ENCODE peak calls at places on chromosomes 3 and 15, in seven cellular contexts. C is cardiac muscle cell, J is transverse colon, S is heart left ventricle, M is colonic mucosa, D is mucosa of descending colon, T is DND-41. Y is an unnamed sample. For H3K36me3, the result is how much of the 10 kb centered on the place peaks cover.

GRCh38 chr3:54915976-54916375 is 11.9 kb downstream of the LRTM1 start:
- DNase-seq in S (no peak), D (no peak), J (no peak), T (no peak), C (no peak), M (no peak), Y (no peak)

GRCh38 chr3:188946837-188947236 is 224.9 kb upstream of the TPRG1 start:
- DNase-seq in S (no peak), D (no peak), C (peak), T (no peak), M (no peak), J (no peak), Y (no peak)

GRCh38 chr3:195690951-195691350 is 29.8 kb upstream of the MUC20 start:
- DNase-seq in D (no peak), S (no peak), T (no peak), J (no peak), C (no peak), M (no peak), Y (no peak)

GRCh38 chr3:38121832-38122461 is 15.0 kb downstream of the ACAA1 start:
- DNase-seq in T (no peak), D (peak), M (no peak), S (no peak), J (no peak), C (no peak), Y (peak)

GRCh38 chr3:104989878-104990277 is 376.8 kb upstream of the ALCAM start:
- DNase-seq in D (no peak), C (no peak), M (no peak), S (no peak), T (no peak), J (no peak), Y (no peak)

GRCh38 chr3:112811150-112811884 is 35.3 kb downstream of the CD200R1L start:
- DNase-seq in T (no peak), M (peak), D (no peak), S (peak), J (no peak), C (peak), Y (no peak)

GRCh38 chr15:51702710-51703109 is 21.4 kb downstream of the SCG3 start:
- DNase-seq in D (no peak), J (no peak), M (no peak), S (no peak), C (no peak), T (no peak), Y (no peak)

GRCh38 chr15:66821307-66821706 is 119.3 kb downstream of the SMAD6 start:
- DNase-seq in D (no peak), M (no peak), T (no peak), C (no peak), S (no peak), J (no peak), Y (no peak)

GRCh38 chr3:23113455-23114171 is 89.5 kb upstream of the UBE2E2 start:
- DNase-seq in S (no peak), T (no peak), M (no peak), J (no peak), C (peak), D (no peak), Y (no peak)

GRCh38 chr3:78856164-78856563 is 911.6 kb downstream of the ROBO1 start:
- DNase-seq in D (no peak), S (no peak), M (no peak), J (no peak), C (no peak), T (no peak), Y (no peak)

GRCh38 chr3:107392549-107393165 is 15.4 kb downstream of the CCDC54 start:
- DNase-seq in J (no peak), C (peak), S (no peak), M (no peak), D (no peak), T (no peak), Y (no peak)

GRCh38 chr3:56347219-56347871 is 120.9 kb downstream of the ERC2 start:
- DNase-seq in M (peak), C (peak), D (no peak), J (peak), S (no peak), T (peak), Y (peak)

GRCh38 chr15:83305696-83306291 is 21.3 kb upstream of the BNC1 start:
- DNase-seq in C (peak), D (no peak), M (no peak), S (no peak), J (no peak), T (no peak), Y (peak)

GRCh38 chr15:48467801-48468200 is 136.6 kb downstream of the DUT start:
- DNase-seq in D (no peak), M (no peak), C (no peak), S (no peak), T (no peak), J (no peak), Y (no peak)

GRCh38 chr3:55163421-55163820 is 235.6 kb upstream of the LRTM1 start:
- DNase-seq in D (no peak), T (no peak), S (no peak), M (no peak), J (no peak), C (no peak), Y (no peak)

GRCh38 chr3:2511356-2511755 is 412.7 kb downstream of the CNTN4 start:
- DNase-seq in M (no peak), T (no peak), C (no peak), S (no peak), D (no peak), J (no peak), Y (no peak)

GRCh38 chr3:113261996-113262665 is 50.8 kb downstream of the BOC start:
- DNase-seq in C (peak), D (no peak), S (no peak), T (no peak), J (no peak), M (no peak), Y (no peak)

GRCh38 chr3:10015476-10015904 is 10.7 kb upstream of the FANCD2 start:
- DNase-seq in C (peak), D (peak), T (no peak), J (peak), M (peak), S (peak), Y (no peak)

GRCh38 chr3:140250010-140250825 is 315.2 kb downstream of the CLSTN2 start:
- DNase-seq in T (no peak), J (no peak), S (peak), C (no peak), D (no peak), M (no peak), Y (no peak)

GRCh38 chr3:136343873-136344281 is 93.7 kb downstream of the PCCB start:
- DNase-seq in C (peak), D (peak), M (peak), T (no peak), S (peak), J (peak), Y (no peak)

GRCh38 chr3:50158747-50159146 is 3.6 kb downstream of the SEMA3F start:
- DNase-seq in C (no peak), T (no peak), S (no peak), D (no peak), J (no peak), M (no peak), Y (no peak)
- H3K36me3 ChIP-seq in C (under half), T (under half), S (under half), D (under half), J (under half), M (under half), Y (under half)

DNA sequence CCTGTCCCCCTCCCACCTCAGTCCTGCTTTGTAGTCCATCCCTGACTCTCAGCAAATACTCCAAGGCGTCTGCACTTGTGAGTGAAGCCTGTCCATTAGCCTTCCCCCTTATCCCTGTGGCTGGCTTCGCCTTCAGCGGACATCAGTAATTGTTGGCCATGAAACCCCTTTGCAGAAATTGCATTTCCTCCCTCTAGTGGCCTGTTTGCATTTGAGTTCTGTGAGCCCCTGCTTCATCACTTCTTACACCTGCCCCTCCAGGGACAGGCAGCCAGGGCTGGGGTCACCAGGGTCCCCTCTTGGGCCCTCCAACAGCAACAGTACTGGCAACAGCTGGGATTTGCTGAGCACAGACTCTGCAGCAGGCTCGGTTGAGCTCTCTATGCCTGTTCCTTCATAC is 9.0 kb upstream of the LRRK1 start:
- DNase-seq in S (no peak), T (no peak), M (no peak), C (no peak), J (no peak), D (no peak), Y (peak)
- H3K36me3 ChIP-seq in S (under half), T (under half), M (under half), C (under half), J (under half), D (under half), Y (under half)

GRCh38 chr15:90790057-90790456 is 72.9 kb downstream of the BLM start:
- DNase-seq in T (no peak), C (no peak), M (no peak), S (no peak), D (no peak), J (no peak), Y (no peak)
- H3K36me3 ChIP-seq in T (half or more), C (under half), M (under half), S (under half), D (under half), J (under half), Y (under half)

GRCh38 chr3:30855390-30855789 is 39.1 kb downstream of the GADL1 start:
- DNase-seq in J (no peak), C (no peak), S (no peak), T (no peak), D (no peak), M (no peak), Y (no peak)

GRCh38 chr3:30847589-30847988 is 46.9 kb downstream of the GADL1 start:
- DNase-seq in M (no peak), S (no peak), D (no peak), C (no peak), J (no peak), T (no peak), Y (no peak)

GRCh38 chr3:30848093-30848779 is 46.2 kb downstream of the GADL1 start:
- DNase-seq in C (no peak), M (no peak), D (no peak), T (no peak), S (no peak), J (no peak), Y (no peak)

DNA sequence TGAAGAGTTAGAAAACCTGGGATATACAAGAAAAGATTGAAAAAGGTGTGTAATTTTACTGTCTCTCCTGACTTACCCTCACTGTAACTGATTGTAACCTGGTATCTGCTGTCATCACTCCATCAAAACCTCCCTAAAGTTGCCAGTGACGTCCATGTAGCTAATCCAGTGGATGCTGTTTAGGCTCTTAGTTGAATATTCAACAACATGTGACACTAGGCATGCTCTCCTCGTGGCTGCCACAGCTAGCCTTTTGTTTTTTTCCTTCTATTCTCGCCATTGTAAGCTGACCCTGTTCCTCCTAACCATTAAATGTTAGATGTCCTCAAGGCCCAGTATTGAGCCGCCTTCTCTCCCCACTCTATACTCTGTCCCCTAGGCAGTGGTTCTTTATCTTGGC is 41.6 kb downstream of the GADL1 start:
- DNase-seq in C (no peak), D (no peak), M (no peak), T (no peak), J (no peak), S (no peak), Y (no peak)
- H3K36me3 ChIP-seq in C (under half), D (under half), M (under half), T (under half), J (under half), S (under half), Y (under half)

DNA sequence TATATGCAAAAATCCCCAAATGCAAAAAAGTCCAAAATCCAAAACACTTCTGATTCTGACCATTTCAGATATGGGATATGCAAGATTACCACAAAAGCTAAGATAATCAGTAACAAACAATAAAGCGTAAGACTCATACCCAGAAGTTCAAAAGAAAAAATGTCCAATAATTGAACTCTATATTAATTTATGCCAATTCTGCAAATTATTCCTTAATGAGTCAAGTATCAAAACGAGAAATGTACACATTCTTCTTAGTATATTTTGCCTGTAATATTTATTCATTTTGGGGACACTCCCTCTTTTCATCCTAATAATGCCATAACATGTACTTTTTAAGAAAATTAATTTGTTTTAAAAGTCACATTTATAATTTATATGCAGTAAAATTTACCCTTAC is 37.1 kb downstream of the DENND6A start:
- DNase-seq in T (no peak), S (no peak), C (no peak), J (no peak), D (no peak), M (no peak), Y (no peak)
- H3K36me3 ChIP-seq in T (half or more), S (under half), C (under half), J (under half), D (under half), M (under half), Y (under half)

DNA sequence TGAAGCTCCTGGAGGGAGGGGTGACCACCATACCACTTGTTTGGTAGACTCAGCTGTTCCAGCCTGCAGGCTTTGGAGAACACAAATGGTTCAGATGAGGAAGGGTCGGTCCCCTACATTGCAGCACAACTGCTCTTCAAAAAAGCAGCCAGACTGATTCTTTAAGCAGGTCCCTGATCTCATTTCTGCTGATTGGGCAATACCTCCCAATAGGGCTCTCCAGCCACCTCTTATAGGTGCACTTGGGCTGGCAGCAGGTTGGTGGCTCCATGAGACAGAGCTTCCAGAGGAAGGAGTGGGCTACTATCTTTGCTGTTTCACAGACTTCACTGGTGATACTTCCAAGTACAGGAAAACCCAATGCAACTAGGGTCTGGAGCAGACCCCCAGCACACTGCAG is 65.9 kb upstream of the PEX5L start:
- DNase-seq in C (no peak), J (no peak), D (no peak), S (no peak), T (no peak), M (no peak), Y (no peak)
- H3K36me3 ChIP-seq in C (under half), J (under half), D (under half), S (under half), T (under half), M (under half), Y (under half)

Y was measured in H7.